ENCODE peak calls at places on chromosomes 3 and 15, in six cellular contexts. W is GM23248, P is M059J, V is BE2C, U is A549, A is DMS 273 treated with DMSO at 0.1 percent for 48 hours. D is an unnamed sample.

GRCh38 chr15:83837946-83838571 is 184.1 kb downstream of the ADAMTSL3 start:
- DNase-seq in V (peak), A (no peak), U (peak), W (peak), P (peak), D (peak)

GRCh38 chr3:122497425-122497824 is 17.3 kb downstream of the KPNA1 start:
- DNase-seq in P (peak), V (no peak), U (no peak), A (no peak), W (peak), D (no peak)

GRCh38 chr3:155093261-155093660 is 13.1 kb downstream of the MME start:
- DNase-seq in W (no peak), V (no peak), U (no peak), A (no peak), P (no peak), D (no peak)

GRCh38 chr3:54965746-54966145 is 37.9 kb upstream of the LRTM1 start:
- DNase-seq in W (peak), P (peak), A (no peak), U (no peak), V (no peak), D (no peak)

GRCh38 chr15:79922512-79923067 is 25.8 kb upstream of the MTHFS start:
- DNase-seq in W (no peak), P (no peak), U (no peak), A (peak), V (no peak), D (no peak)

GRCh38 chr3:111277226-111277625 is 205.6 kb downstream of the NECTIN3 start:
- DNase-seq in W (peak), U (no peak), P (peak), A (no peak), V (no peak), D (no peak)

GRCh38 chr15:59174846-59175831 is 31.5 kb upstream of the LDHAL6B start:
- DNase-seq in W (peak), V (peak), A (no peak), U (peak), P (peak), D (peak)

GRCh38 chr3:38497026-38497425 is 886 bp downstream of the EXOG start:
- DNase-seq in P (peak), U (no peak), A (no peak), V (no peak), W (peak), D (peak)

GRCh38 chr3:24730173-24730572 is 235.5 kb upstream of the THRB start:
- DNase-seq in A (no peak), V (no peak), P (no peak), W (peak), U (no peak), D (no peak)

GRCh38 chr3:45551214-45552010 is 43.1 kb upstream of the LIMD1 start:
- DNase-seq in W (peak), U (no peak), P (peak), V (peak), A (no peak), D (peak)

GRCh38 chr3:155106059-155106458 is 25.9 kb downstream of the MME start:
- DNase-seq in W (no peak), V (no peak), P (peak), A (no peak), U (no peak), D (no peak)

GRCh38 chr15:68833734-68834334 is 13.1 kb upstream of the ANP32A start:
- DNase-seq in U (no peak), P (no peak), V (no peak), W (no peak), A (no peak), D (no peak)

GRCh38 chr3:13019706-13020105 is 53.5 kb downstream of the IQSEC1 start:
- DNase-seq in U (no peak), V (no peak), A (peak), P (peak), W (peak), D (no peak)

GRCh38 chr3:133136114-133137041 is 98.2 kb downstream of the TMEM108 start:
- DNase-seq in W (peak), V (no peak), P (peak), U (no peak), A (no peak), D (no peak)

GRCh38 chr3:64463981-64464380 is 223.8 kb downstream of the ADAMTS9 start:
- DNase-seq in A (no peak), U (no peak), V (no peak), P (no peak), W (no peak), D (no peak)

GRCh38 chr3:29363110-29363509 is 82.2 kb downstream of the RBMS3 start:
- DNase-seq in P (peak), V (no peak), U (no peak), W (no peak), A (no peak), D (no peak)

GRCh38 chr3:134704556-134704955 is 53.7 kb upstream of the KY start:
- DNase-seq in A (peak), P (no peak), U (no peak), W (no peak), V (no peak), D (no peak)

GRCh38 chr3:59142581-59142980 is 92.8 kb upstream of the CFAP20DC start:
- DNase-seq in A (no peak), V (no peak), P (peak), W (no peak), U (no peak), D (no peak)

GRCh38 chr3:41600616-41601015 is 361.3 kb downstream of the ULK4 start:
- DNase-seq in A (no peak), U (no peak), P (no peak), W (peak), V (no peak), D (no peak)

GRCh38 chr3:151346292-151346691 is 16.9 kb upstream of the P2RY13 start:
- DNase-seq in U (no peak), P (no peak), A (no peak), W (no peak), V (no peak), D (no peak)

GRCh38 chr3:13093687-13094086 is 20.5 kb upstream of the IQSEC1 start:
- DNase-seq in A (no peak), P (no peak), V (no peak), U (no peak), W (no peak), D (peak)

GRCh38 chr3:152460936-152461335 is 192.2 kb downstream of the MBNL1 start:
- DNase-seq in A (no peak), V (no peak), W (no peak), U (no peak), P (no peak), D (no peak)

GRCh38 chr3:110568246-110568645 is 503.4 kb upstream of the NECTIN3 start:
- DNase-seq in W (peak), V (no peak), U (no peak), A (no peak), P (peak), D (no peak)

GRCh38 chr3:127693336-127693843 is 20.6 kb downstream of the ABTB1 start:
- DNase-seq in A (no peak), U (no peak), V (peak), P (no peak), W (no peak), D (no peak)

GRCh38 chr15:48112242-48112641 is 8.5 kb upstream of the SLC24A5 start:
- DNase-seq in A (peak), W (peak), U (no peak), V (peak), P (peak), D (no peak)

GRCh38 chr3:62371735-62372591 is 1.4 kb downstream of the FEZF2 start:
- DNase-seq in A (no peak), U (no peak), P (peak), V (peak), W (no peak), D (no peak)

GRCh38 chr15:48191574-48192225 is at the start of gene CTXN2:
- DNase-seq in U (no peak), P (no peak), V (peak), W (no peak), A (peak), D (no peak)

GRCh38 chr3:149678365-149678948 is 20.6 kb upstream of the WWTR1 start:
- DNase-seq in U (no peak), W (no peak), A (no peak), P (peak), V (peak), D (no peak)

GRCh38 chr3:80244390-80244789 is 476.6 kb upstream of the ROBO1 start:
- DNase-seq in U (no peak), P (peak), A (no peak), V (no peak), W (peak), D (no peak)

GRCh38 chr3:132504375-132504921 is 87.1 kb downstream of the DNAJC13 start:
- DNase-seq in U (no peak), V (no peak), W (no peak), A (no peak), P (no peak), D (no peak)

GRCh38 chr3:160982497-160982896 is 122.7 kb downstream of the B3GALNT1 start:
- DNase-seq in V (no peak), U (no peak), A (no peak), P (no peak), W (no peak), D (no peak)

GRCh38 chr3:7917443-7918151 is 584.0 kb upstream of the LMCD1 start:
- DNase-seq in A (no peak), W (no peak), V (no peak), U (no peak), P (no peak), D (no peak)

GRCh38 chr3:126487151-126487771 is 11.6 kb upstream of the ZXDC start:
- DNase-seq in U (no peak), V (no peak), P (peak), A (no peak), W (peak), D (peak)

GRCh38 chr15:71669688-71670087 is 140.7 kb upstream of the NR2E3 start:
- DNase-seq in P (no peak), A (no peak), W (no peak), V (no peak), U (no peak), D (no peak)

GRCh38 chr3:32872487-32873382 is 54.9 kb downstream of the TRIM71 start:
- DNase-seq in P (peak), W (peak), U (no peak), A (no peak), V (no peak), D (no peak)

GRCh38 chr3:194075088-194075615 is 60.8 kb upstream of the HES1 start:
- DNase-seq in A (no peak), V (no peak), U (no peak), P (peak), W (no peak), D (no peak)